ENCODE peak calls at places on chromosomes 5 and 9, in five cellular contexts. G is T-cell; W is endodermal cell; Q is non-pigmented ciliary epithelial cell; D is activated CD4-positive, alpha-beta memory T cell treated with anti-CD3 and anti-CD28 coated beads, Interleukin-2, amount 10 ng/mL, durations not matched to agents 7 days and 5 days. V is an unnamed sample.

GRCh38 chr5:43197535-43197934 is 5.5 kb downstream of the NIM1K start:
- DNase-seq in Q (no peak), D (no peak), W (no peak), G (no peak), V (no peak)

GRCh38 chr9:15873573-15874177 is 320.8 kb downstream of the CCDC171 start:
- DNase-seq in G (no peak), W (no peak), D (no peak), Q (peak), V (no peak)

GRCh38 chr5:96388186-96388585 is 44.9 kb downstream of the PCSK1 start:
- DNase-seq in D (no peak), W (no peak), Q (no peak), G (no peak), V (no peak)

GRCh38 chr5:6820851-6821479 is 107.7 kb downstream of the TENT4A start:
- DNase-seq in Q (no peak), G (peak), W (peak), D (peak), V (no peak)

GRCh38 chr5:362978-363765 is 41.7 kb downstream of the AHRR start:
- DNase-seq in W (no peak), G (no peak), Q (no peak), D (peak), V (no peak)

GRCh38 chr9:75615284-75615683 is 275.2 kb upstream of the PCSK5 start:
- DNase-seq in G (no peak), D (no peak), Q (no peak), W (no peak), V (no peak)

GRCh38 chr5:178690208-178690607 is 40.3 kb downstream of the ZNF354A start:
- DNase-seq in D (no peak), Q (no peak), W (no peak), G (no peak), V (no peak)

GRCh38 chr5:174533127-174533453 is 191.3 kb upstream of the MSX2 start:
- DNase-seq in Q (no peak), G (no peak), D (no peak), W (no peak), V (peak)

GRCh38 chr5:61290815-61291214 is 41.2 kb upstream of the ZSWIM6 start:
- DNase-seq in W (no peak), Q (no peak), G (no peak), D (no peak), V (no peak)

GRCh38 chr5:179734536-179735164 is 2.0 kb downstream of the MAML1 start:
- DNase-seq in G (no peak), D (no peak), W (no peak), Q (no peak), V (no peak)

GRCh38 chr9:23492126-23493002 is 333.7 kb downstream of the ELAVL2 start:
- DNase-seq in G (no peak), D (no peak), Q (peak), W (peak), V (no peak)

GRCh38 chr5:68159251-68159951 is 56.2 kb upstream of the PIK3R1 start:
- DNase-seq in Q (no peak), D (no peak), W (no peak), G (no peak), V (no peak)

GRCh38 chr9:132708239-132708638 is 38.0 kb downstream of the GTF3C4 start:
- DNase-seq in G (no peak), W (no peak), Q (no peak), D (no peak), V (no peak)

GRCh38 chr5:98940586-98940985 is 11.8 kb upstream of the CHD1 start:
- DNase-seq in D (no peak), G (no peak), Q (no peak), W (no peak), V (no peak)

GRCh38 chr5:83474170-83474796 is 2.7 kb downstream of the VCAN start:
- DNase-seq in G (no peak), Q (no peak), W (peak), D (peak), V (peak)

GRCh38 chr5:57221049-57221568 is 47.2 kb downstream of the GPBP1 start:
- DNase-seq in W (no peak), Q (no peak), D (no peak), G (no peak), V (no peak)

GRCh38 chr9:4375424-4376195 is 75.7 kb upstream of the GLIS3 start:
- DNase-seq in D (no peak), G (no peak), W (no peak), Q (peak), V (no peak)

GRCh38 chr5:171783051-171783450 is 2.6 kb upstream of the SMIM23 start:
- DNase-seq in W (no peak), Q (peak), D (no peak), G (no peak), V (no peak)

GRCh38 chr9:36862206-36863145 is 171.6 kb downstream of the PAX5 start:
- DNase-seq in W (peak), D (no peak), G (no peak), Q (peak), V (peak)

GRCh38 chr9:125544474-125544873 is 162.5 kb downstream of the MAPKAP1 start:
- DNase-seq in W (no peak), G (no peak), Q (no peak), D (no peak), V (no peak)

V was measured in dorsolateral prefrontal cortex.